ENCODE peak calls at places on chromosome 3, in five cellular contexts. One of them, this sample, is unnamed.

GRCh38 chr3:194204793-194205065 is 68.8 kb downstream of the HES1 start:
- DNase-seq in endothelial cell: no peak
- DNase-seq in stimulated activated CD4-positive, alpha-beta T cell treated with anti-CD3 and anti-CD28 coated beads, Interleukin-2, amount 100 ng/mL, for 48 hours: no peak
- DNase-seq in kidney glomerular epithelial cell: no peak
- DNase-seq in NT2/D1: no peak
- DNase-seq in this sample: no peak

GRCh38 chr3:106589306-106589942 is 720.6 kb upstream of the CBLB start:
- DNase-seq in endothelial cell: no peak
- DNase-seq in stimulated activated CD4-positive, alpha-beta T cell treated with anti-CD3 and anti-CD28 coated beads, Interleukin-2, amount 100 ng/mL, for 48 hours: no peak
- DNase-seq in kidney glomerular epithelial cell: no peak
- DNase-seq in NT2/D1: no peak
- DNase-seq in this sample: no peak

GRCh38 chr3:103184772-103185171 is 750.0 kb downstream of the ZPLD1 start:
- DNase-seq in endothelial cell: no peak
- DNase-seq in stimulated activated CD4-positive, alpha-beta T cell treated with anti-CD3 and anti-CD28 coated beads, Interleukin-2, amount 100 ng/mL, for 48 hours: no peak
- DNase-seq in kidney glomerular epithelial cell: peak; percentile 11
- DNase-seq in NT2/D1: no peak
- DNase-seq in this sample: no peak

GRCh38 chr3:49723301-49723630 is 485 bp downstream of the GMPPB start:
- DNase-seq in endothelial cell: peak; percentile 51
- DNase-seq in stimulated activated CD4-positive, alpha-beta T cell treated with anti-CD3 and anti-CD28 coated beads, Interleukin-2, amount 100 ng/mL, for 48 hours: peak; percentile 56
- DNase-seq in kidney glomerular epithelial cell: no peak
- DNase-seq in NT2/D1: no peak
- DNase-seq in this sample: no peak

GRCh38 chr3:73094127-73094526 is 32.7 kb downstream of the EBLN2 start:
- DNase-seq in endothelial cell: no peak
- DNase-seq in stimulated activated CD4-positive, alpha-beta T cell treated with anti-CD3 and anti-CD28 coated beads, Interleukin-2, amount 100 ng/mL, for 48 hours: no peak
- DNase-seq in kidney glomerular epithelial cell: no peak
- DNase-seq in NT2/D1: no peak
- DNase-seq in this sample: no peak

GRCh38 chr3:134134698-134135415 is 105.1 kb upstream of the SLCO2A1 start:
- DNase-seq in endothelial cell: no peak
- DNase-seq in stimulated activated CD4-positive, alpha-beta T cell treated with anti-CD3 and anti-CD28 coated beads, Interleukin-2, amount 100 ng/mL, for 48 hours: no peak
- DNase-seq in kidney glomerular epithelial cell: no peak
- DNase-seq in NT2/D1: no peak
- DNase-seq in this sample: no peak

GRCh38 chr3:158261371-158261991 is 151.6 kb downstream of the RSRC1 start:
- DNase-seq in endothelial cell: no peak
- DNase-seq in stimulated activated CD4-positive, alpha-beta T cell treated with anti-CD3 and anti-CD28 coated beads, Interleukin-2, amount 100 ng/mL, for 48 hours: no peak
- DNase-seq in kidney glomerular epithelial cell: no peak
- DNase-seq in NT2/D1: peak; percentile 9
- DNase-seq in this sample: no peak

GRCh38 chr3:72523409-72524172 is 324.7 kb downstream of the SHQ1 start:
- DNase-seq in endothelial cell: no peak
- DNase-seq in stimulated activated CD4-positive, alpha-beta T cell treated with anti-CD3 and anti-CD28 coated beads, Interleukin-2, amount 100 ng/mL, for 48 hours: no peak
- DNase-seq in kidney glomerular epithelial cell: no peak
- DNase-seq in NT2/D1: no peak
- DNase-seq in this sample: peak; percentile 76

GRCh38 chr3:109559389-109559788 is 222.0 kb upstream of the DPPA4 start:
- DNase-seq in endothelial cell: no peak
- DNase-seq in stimulated activated CD4-positive, alpha-beta T cell treated with anti-CD3 and anti-CD28 coated beads, Interleukin-2, amount 100 ng/mL, for 48 hours: no peak
- DNase-seq in kidney glomerular epithelial cell: no peak
- DNase-seq in NT2/D1: no peak
- DNase-seq in this sample: peak; percentile 80

GRCh38 chr3:126976906-126977305 is 6.0 kb upstream of the PLXNA1 start:
- DNase-seq in endothelial cell: no peak
- DNase-seq in stimulated activated CD4-positive, alpha-beta T cell treated with anti-CD3 and anti-CD28 coated beads, Interleukin-2, amount 100 ng/mL, for 48 hours: no peak
- DNase-seq in kidney glomerular epithelial cell: no peak
- DNase-seq in NT2/D1: no peak
- DNase-seq in this sample: no peak

GRCh38 chr3:31770822-31771326 is 210.2 kb downstream of the OSBPL10 start:
- DNase-seq in endothelial cell: no peak
- DNase-seq in stimulated activated CD4-positive, alpha-beta T cell treated with anti-CD3 and anti-CD28 coated beads, Interleukin-2, amount 100 ng/mL, for 48 hours: no peak
- DNase-seq in kidney glomerular epithelial cell: no peak
- DNase-seq in NT2/D1: no peak
- DNase-seq in this sample: no peak

GRCh38 chr3:177935008-177935407 is 601.2 kb upstream of the KCNMB2 start:
- DNase-seq in endothelial cell: no peak
- DNase-seq in stimulated activated CD4-positive, alpha-beta T cell treated with anti-CD3 and anti-CD28 coated beads, Interleukin-2, amount 100 ng/mL, for 48 hours: no peak
- DNase-seq in kidney glomerular epithelial cell: no peak
- DNase-seq in NT2/D1: no peak
- DNase-seq in this sample: no peak

GRCh38 chr3:124281453-124282316 is 289.8 kb upstream of the ROPN1 start:
- DNase-seq in endothelial cell: no peak
- DNase-seq in stimulated activated CD4-positive, alpha-beta T cell treated with anti-CD3 and anti-CD28 coated beads, Interleukin-2, amount 100 ng/mL, for 48 hours: no peak
- DNase-seq in kidney glomerular epithelial cell: peak; percentile 44
- DNase-seq in NT2/D1: peak; percentile 57
- DNase-seq in this sample: peak; percentile 42

GRCh38 chr3:196620228-196620627 is 19.3 kb upstream of the NRROS start:
- DNase-seq in endothelial cell: no peak
- DNase-seq in stimulated activated CD4-positive, alpha-beta T cell treated with anti-CD3 and anti-CD28 coated beads, Interleukin-2, amount 100 ng/mL, for 48 hours: no peak
- DNase-seq in kidney glomerular epithelial cell: no peak
- DNase-seq in NT2/D1: no peak
- DNase-seq in this sample: peak; percentile 9

GRCh38 chr3:150384517-150385212 is 23.4 kb upstream of the TSC22D2 start:
- DNase-seq in endothelial cell: peak; percentile 32
- DNase-seq in stimulated activated CD4-positive, alpha-beta T cell treated with anti-CD3 and anti-CD28 coated beads, Interleukin-2, amount 100 ng/mL, for 48 hours: peak; percentile 31
- DNase-seq in kidney glomerular epithelial cell: peak; percentile 55
- DNase-seq in NT2/D1: no peak
- DNase-seq in this sample: peak; percentile 84

GRCh38 chr3:161221881-161222600 is 930 bp downstream of the NMD3 start:
- DNase-seq in endothelial cell: no peak
- DNase-seq in stimulated activated CD4-positive, alpha-beta T cell treated with anti-CD3 and anti-CD28 coated beads, Interleukin-2, amount 100 ng/mL, for 48 hours: no peak
- DNase-seq in kidney glomerular epithelial cell: peak; percentile 45
- DNase-seq in NT2/D1: no peak
- DNase-seq in this sample: peak; percentile 29

GRCh38 chr3:48514431-48515227 is 10.7 kb upstream of the SHISA5 start:
- DNase-seq in endothelial cell: no peak
- DNase-seq in stimulated activated CD4-positive, alpha-beta T cell treated with anti-CD3 and anti-CD28 coated beads, Interleukin-2, amount 100 ng/mL, for 48 hours: no peak
- DNase-seq in kidney glomerular epithelial cell: no peak
- DNase-seq in NT2/D1: no peak
- DNase-seq in this sample: no peak

GRCh38 chr3:24454862-24455261 is 39.8 kb downstream of the THRB start:
- DNase-seq in endothelial cell: no peak
- DNase-seq in stimulated activated CD4-positive, alpha-beta T cell treated with anti-CD3 and anti-CD28 coated beads, Interleukin-2, amount 100 ng/mL, for 48 hours: no peak
- DNase-seq in kidney glomerular epithelial cell: no peak
- DNase-seq in NT2/D1: no peak
- DNase-seq in this sample: no peak

GRCh38 chr3:58200846-58201355 is 9.9 kb downstream of the DNASE1L3 start:
- DNase-seq in endothelial cell: no peak
- DNase-seq in stimulated activated CD4-positive, alpha-beta T cell treated with anti-CD3 and anti-CD28 coated beads, Interleukin-2, amount 100 ng/mL, for 48 hours: no peak
- DNase-seq in kidney glomerular epithelial cell: no peak
- DNase-seq in NT2/D1: no peak
- DNase-seq in this sample: no peak

GRCh38 chr3:37740471-37740870 is 121.2 kb upstream of the CTDSPL start:
- DNase-seq in endothelial cell: no peak
- DNase-seq in stimulated activated CD4-positive, alpha-beta T cell treated with anti-CD3 and anti-CD28 coated beads, Interleukin-2, amount 100 ng/mL, for 48 hours: no peak
- DNase-seq in kidney glomerular epithelial cell: no peak
- DNase-seq in NT2/D1: no peak
- DNase-seq in this sample: no peak

GRCh38 chr3:56185827-56186226 is 282.4 kb downstream of the ERC2 start:
- DNase-seq in endothelial cell: no peak
- DNase-seq in stimulated activated CD4-positive, alpha-beta T cell treated with anti-CD3 and anti-CD28 coated beads, Interleukin-2, amount 100 ng/mL, for 48 hours: no peak
- DNase-seq in kidney glomerular epithelial cell: no peak
- DNase-seq in NT2/D1: no peak
- DNase-seq in this sample: no peak

GRCh38 chr3:16455001-16455400 is 58.5 kb downstream of the RFTN1 start:
- DNase-seq in endothelial cell: no peak
- DNase-seq in stimulated activated CD4-positive, alpha-beta T cell treated with anti-CD3 and anti-CD28 coated beads, Interleukin-2, amount 100 ng/mL, for 48 hours: no peak
- DNase-seq in kidney glomerular epithelial cell: no peak
- DNase-seq in NT2/D1: no peak
- DNase-seq in this sample: no peak

GRCh38 chr3:99365979-99366378 is 272.4 kb upstream of the COL8A1 start:
- DNase-seq in endothelial cell: no peak
- DNase-seq in stimulated activated CD4-positive, alpha-beta T cell treated with anti-CD3 and anti-CD28 coated beads, Interleukin-2, amount 100 ng/mL, for 48 hours: no peak
- DNase-seq in kidney glomerular epithelial cell: no peak
- DNase-seq in NT2/D1: no peak
- DNase-seq in this sample: no peak

This sample was measured in pons.